ENCODE peak calls at places on chromosomes 3 and 15, in five cellular contexts. L is GM23248, T is astrocyte, J is colonic mucosa, U is tibial artery. G is an unnamed sample. For H3K36me3, the result is how much of the 10 kb centered on the place peaks cover.

GRCh38 chr15:67026171-67026967 is 39.0 kb upstream of the SMAD3 start:
- DNase-seq in T (no peak), L (peak), J (no peak), U (no peak), G (no peak)

GRCh38 chr3:46297658-46298423 is 55.6 kb downstream of the CCR3 start:
- DNase-seq in U (no peak), L (peak), T (no peak), J (no peak), G (no peak)

GRCh38 chr15:45704329-45705249 is 69.8 kb downstream of the SQOR start:
- DNase-seq in L (peak), T (no peak), J (peak), U (peak), G (peak)

GRCh38 chr15:70014860-70015490 is 82.7 kb downstream of the TLE3 start:
- DNase-seq in J (no peak), T (no peak), L (no peak), U (no peak), G (peak)

GRCh38 chr3:108486272-108486787 is 24.1 kb downstream of the MYH15 start:
- DNase-seq in T (no peak), U (no peak), J (no peak), L (no peak), G (no peak)

GRCh38 chr3:180926526-180926925 is 14.1 kb downstream of the FXR1 start:
- DNase-seq in T (no peak), L (peak), U (no peak), J (no peak), G (no peak)

GRCh38 chr15:48424076-48424475 is 92.8 kb downstream of the DUT start:
- DNase-seq in U (no peak), J (no peak), L (peak), T (no peak), G (no peak)

GRCh38 chr3:171879472-171879871 is 36.3 kb downstream of the TMEM212 start:
- DNase-seq in L (no peak), U (no peak), J (no peak), T (no peak), G (no peak)

GRCh38 chr3:150613709-150614480 is 10.8 kb downstream of the SELENOT start:
- DNase-seq in J (no peak), T (no peak), L (no peak), U (no peak), G (no peak)

GRCh38 chr15:62071711-62072308 is 5.0 kb downstream of the C2CD4A start:
- DNase-seq in T (no peak), J (no peak), L (peak), U (no peak), G (no peak)

GRCh38 chr3:98232489-98232888 is 31.6 kb upstream of the OR5H6 start:
- DNase-seq in L (no peak), T (no peak), U (no peak), J (no peak), G (no peak)

GRCh38 chr3:133152056-133152455 is 113.9 kb downstream of the TMEM108 start:
- DNase-seq in L (no peak), J (no peak), U (no peak), T (no peak), G (no peak)

GRCh38 chr3:144085964-144086363 is 114.3 kb downstream of the DIPK2A start:
- DNase-seq in L (peak), U (no peak), J (no peak), T (no peak), G (no peak)

GRCh38 chr15:92819312-92820232 is 80.6 kb upstream of the CHD2 start:
- DNase-seq in T (no peak), J (no peak), U (no peak), L (peak), G (no peak)

GRCh38 chr15:92818658-92819311 is 81.3 kb upstream of the CHD2 start:
- DNase-seq in L (no peak), U (no peak), J (no peak), T (no peak), G (no peak)

GRCh38 chr15:92820233-92821021 is 79.7 kb upstream of the CHD2 start:
- DNase-seq in J (peak), L (peak), U (peak), T (peak), G (peak)

GRCh38 chr15:92821491-92822116 is 78.5 kb upstream of the CHD2 start:
- DNase-seq in L (peak), J (no peak), T (peak), U (no peak), G (no peak)

GRCh38 chr15:92822216-92823144 is 77.6 kb upstream of the CHD2 start:
- DNase-seq in U (no peak), J (no peak), L (peak), T (no peak), G (no peak)
- H3K27ac ChIP-seq in U (peak), J (no peak), L (peak), T (peak), G (peak)

GRCh38 chr15:91426412-91426811 is 326.4 kb downstream of the SV2B start:
- DNase-seq in T (peak), L (no peak), U (no peak), J (no peak), G (no peak)

GRCh38 chr15:91435108-91435507 is 335.1 kb downstream of the SV2B start:
- DNase-seq in U (no peak), J (no peak), L (no peak), T (no peak), G (no peak)

GRCh38 chr15:91424001-91424400 is 323.9 kb downstream of the SV2B start:
- DNase-seq in L (no peak), J (no peak), U (no peak), T (no peak), G (no peak)

GRCh38 chr15:91431041-91431715 is 331.1 kb downstream of the SV2B start:
- DNase-seq in J (no peak), T (no peak), U (no peak), L (no peak), G (no peak)

GRCh38 chr15:91429973-91430372 is 329.9 kb downstream of the SV2B start:
- DNase-seq in U (no peak), T (no peak), L (no peak), J (no peak), G (no peak)
- H3K36me3 ChIP-seq in U (under half), T (under half), L (under half), J (under half), G (under half)

DNA sequence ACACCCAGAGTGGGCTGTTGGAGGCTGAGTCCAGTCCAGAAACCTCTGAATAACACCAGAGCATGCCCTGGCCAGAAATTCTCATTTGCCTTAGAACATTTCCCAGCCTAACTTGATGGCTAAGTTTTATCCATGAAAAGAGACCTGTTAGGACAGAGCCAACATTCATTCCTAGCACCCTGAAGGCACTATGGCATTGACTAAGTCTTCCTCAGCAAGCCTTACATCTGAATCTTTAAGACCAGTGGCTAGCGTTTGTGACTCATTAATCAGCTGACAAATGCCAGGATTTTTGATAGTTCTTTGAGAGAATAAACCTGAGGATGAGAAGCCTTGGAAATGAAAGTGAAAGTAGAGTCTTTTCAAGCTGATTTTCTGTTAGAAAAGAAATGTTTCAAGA is 1087.1 kb upstream of the ALCAM start:
- DNase-seq in T (peak), J (no peak), L (peak), U (no peak), G (no peak)
- H3K27ac ChIP-seq in T (no peak), J (no peak), L (peak), U (peak), G (no peak)

DNA sequence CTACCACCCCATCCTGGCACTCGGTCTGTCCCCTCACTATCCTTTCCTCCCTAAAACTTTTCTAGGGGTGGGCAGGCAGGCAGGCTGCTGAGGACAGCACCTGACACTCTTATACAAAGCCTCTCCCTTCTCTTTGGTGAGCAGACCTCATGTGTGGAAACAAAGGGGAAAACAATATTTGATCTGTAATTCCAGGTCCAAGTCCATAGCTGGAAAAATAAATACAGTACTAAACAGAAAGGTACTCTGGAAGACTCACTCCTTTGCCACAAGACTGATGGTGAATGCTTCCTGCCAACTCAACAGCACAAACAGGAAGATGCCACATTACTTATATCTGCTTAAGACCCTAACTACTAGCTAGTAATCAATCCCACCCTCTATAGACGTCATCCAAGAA is 44.0 kb upstream of the CSPG5 start:
- DNase-seq in J (no peak), T (no peak), L (no peak), U (no peak), G (no peak)
- H3K36me3 ChIP-seq in J (under half), T (under half), L (under half), U (under half), G (half or more)

DNA sequence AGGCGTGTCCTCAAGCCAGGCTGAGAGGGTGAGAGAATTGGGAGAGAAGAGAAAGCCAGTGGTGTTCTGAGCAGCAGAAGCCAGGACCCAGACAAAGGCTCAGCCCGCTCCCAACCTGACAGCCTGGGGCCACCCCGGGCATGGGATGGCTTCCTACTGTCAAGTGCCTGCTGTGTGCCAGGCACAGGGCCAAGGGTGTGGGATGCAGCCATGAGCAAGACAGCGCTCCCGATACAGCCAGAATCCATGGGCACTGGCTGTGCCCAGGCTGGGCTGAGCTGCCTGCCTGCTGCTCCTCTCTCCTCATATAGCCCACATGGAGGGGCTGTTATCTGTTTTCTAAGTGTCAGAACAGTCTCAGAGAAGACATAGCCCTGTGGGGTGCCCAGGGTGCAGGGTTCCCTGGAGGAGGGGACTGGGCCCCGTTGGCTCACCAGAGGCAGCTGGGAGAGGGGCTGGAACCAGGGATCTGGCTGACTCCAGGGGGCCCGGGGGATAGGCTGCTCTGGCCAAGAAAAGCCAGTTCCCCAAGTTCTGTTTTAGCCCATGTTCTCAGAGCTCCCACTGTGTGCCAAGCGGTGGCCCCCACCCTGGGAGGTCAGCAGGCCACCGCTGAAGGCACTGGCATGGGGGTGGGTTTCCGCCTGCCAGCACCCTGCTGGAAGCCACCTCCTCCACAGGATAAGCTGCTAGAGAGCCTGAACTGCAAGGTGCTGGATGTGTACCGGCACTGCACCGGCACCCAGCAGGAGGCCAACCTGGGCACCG is 39.0 kb downstream of the CFAP100 start:
- DNase-seq in U (no peak), J (no peak), T (no peak), L (no peak), G (peak)
- H3K27ac ChIP-seq in U (no peak), J (no peak), T (no peak), L (no peak), G (no peak)

GRCh38 chr3:123660900-123661299 is 76.0 kb upstream of the HACD2 start:
- DNase-seq in L (peak), J (peak), T (peak), U (peak), G (peak)
- H3K36me3 ChIP-seq in L (under half), J (under half), T (under half), U (half or more), G (under half)

GRCh38 chr3:113251817-113252216 is 40.5 kb downstream of the BOC start:
- DNase-seq in L (no peak), U (no peak), T (no peak), J (no peak), G (no peak)
- H3K27ac ChIP-seq in L (no peak), U (no peak), T (no peak), J (no peak), G (no peak)

GRCh38 chr3:15744176-15744575 is 53.6 kb downstream of the ANKRD28 start:
- DNase-seq in T (no peak), L (no peak), U (no peak), J (no peak), G (no peak)
- H3K36me3 ChIP-seq in T (under half), L (under half), U (under half), J (under half), G (under half)

G was measured in upper lobe of right lung.